ENCODE peak calls at places on chromosomes 13 and 19, in seven cellular contexts. C is non-pigmented ciliary epithelial cell, Q is NAMALWA, P is Peyer's patch, M is breast epithelium, Z is endodermal cell, J is neural crest cell. S is an unnamed sample.
A peak's percentile ranks its signal among the peaks of the same experiment; 100 is the strongest.

GRCh38 chr13:93108111-93108581 is 118.5 kb upstream of the GPC6 start:
- DNase-seq in C (no peak), Q (no peak), J (no peak), Z (no peak), P (no peak), M (no peak), S (no peak)

GRCh38 chr13:71320452-71320851 is 546.6 kb downstream of the DACH1 start:
- DNase-seq in C (no peak), P (no peak), M (no peak), Q (peak; percentile 75), Z (peak; percentile 63), J (no peak), S (no peak)

GRCh38 chr13:114065926-114066774 is 66.3 kb downstream of the RASA3 start:
- DNase-seq in J (no peak), P (no peak), M (no peak), Z (no peak), Q (no peak), C (no peak), S (no peak)

GRCh38 chr13:93226623-93227279 is at the start of gene GPC6:
- DNase-seq in Z (peak; percentile 80), C (peak; percentile 88), Q (no peak), J (peak; percentile 57), P (no peak), M (no peak), S (peak; percentile 17)

GRCh38 chr19:50258918-50259372 is 55.5 kb downstream of the MYH14 start:
- DNase-seq in Z (peak; percentile 87), Q (peak; percentile 18), M (no peak), C (no peak), P (no peak), J (peak; percentile 61), S (peak; percentile 62)

GRCh38 chr13:94435604-94436226 is 43.8 kb downstream of the DCT start:
- DNase-seq in P (no peak), M (no peak), Z (no peak), J (no peak), Q (peak; percentile 86), C (no peak), S (peak; percentile 41)

GRCh38 chr13:23722726-23723453 is 152.7 kb downstream of the TNFRSF19 start:
- DNase-seq in Q (no peak), P (no peak), C (no peak), J (no peak), M (no peak), Z (no peak), S (no peak)

GRCh38 chr13:21399741-21400140 is 59.4 kb downstream of the ZDHHC20 start:
- DNase-seq in C (no peak), P (no peak), Q (no peak), Z (no peak), J (no peak), M (no peak), S (no peak)

GRCh38 chr13:22486490-22486889 is 694.3 kb upstream of the SGCG start:
- DNase-seq in P (no peak), Z (no peak), M (no peak), C (no peak), Q (no peak), J (no peak), S (no peak)

GRCh38 chr13:51928231-51928630 is 66.5 kb downstream of the CCDC70 start:
- DNase-seq in J (no peak), Q (no peak), P (no peak), Z (no peak), M (no peak), C (no peak), S (no peak)

GRCh38 chr13:41588899-41589298 is 131.5 kb downstream of the RGCC start:
- DNase-seq in J (no peak), Q (no peak), C (peak; percentile 90), M (no peak), Z (no peak), P (no peak), S (no peak)

GRCh38 chr19:7862413-7862951 is 11.7 kb downstream of the PRR36 start:
- DNase-seq in J (peak; percentile 88), P (peak; percentile 88), C (no peak), M (peak; percentile 65), Z (peak; percentile 99), Q (peak; percentile 78), S (peak; percentile 92)

GRCh38 chr19:13764101-13764807 is at the start of gene MRI1:
- DNase-seq in J (peak; percentile 58), M (peak; percentile 77), Z (peak; percentile 83), C (no peak), P (peak; percentile 86), Q (peak; percentile 65), S (peak; percentile 94)

GRCh38 chr19:50500753-50501151 is 10.2 kb downstream of the JOSD2 start:
- DNase-seq in C (no peak), J (no peak), M (no peak), P (no peak), Z (no peak), Q (peak; percentile 54), S (no peak)

GRCh38 chr13:109348514-109349340 is 437.7 kb downstream of the IRS2 start:
- DNase-seq in Q (no peak), M (no peak), Z (no peak), C (no peak), J (no peak), P (no peak), S (no peak)

S was measured in GM13976.